ENCODE peak calls at places on chromosome 13, in ten cellular contexts. I is CD8-positive, alpha-beta T cell; S is ovary; P is mesenteric fat pad; C is NCI-H1105 treated with DMSO at 0.1 percent for 48 hours; Q is germinal center; K is AG04450; E is Karpas-422; A is hypothalamus; W is upper lobe of right lung. O is an unnamed sample.

GRCh38 chr13:26074706-26075105 is 22.9 kb upstream of the SHISA2 start:
- DNase-seq in I (no peak), S (no peak), P (no peak), C (no peak), Q (no peak), K (no peak), E (no peak), A (no peak), W (no peak), O (no peak)

GRCh38 chr13:49681837-49682236 is 9.4 kb downstream of the EBPL start:
- DNase-seq in I (no peak), S (no peak), P (no peak), C (peak), Q (no peak), K (no peak), E (no peak), A (no peak), W (no peak), O (no peak)

GRCh38 chr13:22883262-22883840 is 297.4 kb upstream of the SGCG start:
- DNase-seq in I (no peak), S (no peak), P (no peak), C (no peak), Q (no peak), K (no peak), E (peak), A (no peak), W (no peak), O (peak)

GRCh38 chr13:59837101-59837500 is 326.6 kb downstream of the DIAPH3 start:
- DNase-seq in I (no peak), S (no peak), P (no peak), C (no peak), Q (no peak), K (no peak), E (no peak), A (no peak), W (no peak), O (no peak)

GRCh38 chr13:101512650-101513049 is 60.2 kb downstream of the ITGBL1 start:
- DNase-seq in I (no peak), S (no peak), P (no peak), C (no peak), Q (no peak), K (no peak), E (no peak), A (no peak), W (no peak), O (no peak)

GRCh38 chr13:86383561-86383960 is 584.3 kb upstream of the SLITRK6 start:
- DNase-seq in I (no peak), S (no peak), P (no peak), C (peak), Q (no peak), K (no peak), E (no peak), A (no peak), W (no peak), O (no peak)

GRCh38 chr13:37364024-37364423 is 234.5 kb downstream of the POSTN start:
- DNase-seq in I (no peak), S (no peak), P (no peak), C (no peak), Q (no peak), K (no peak), E (no peak), A (no peak), W (no peak), O (no peak)

GRCh38 chr13:91348906-91349435 is 1.5 kb downstream of the MIR17HG start:
- DNase-seq in I (peak), S (peak), P (peak), C (peak), Q (peak), K (peak), E (peak), A (peak), W (peak), O (peak)

GRCh38 chr13:112451512-112452379 is 75.6 kb downstream of the SPACA7 start:
- DNase-seq in I (no peak), S (no peak), P (peak), C (no peak), Q (no peak), K (no peak), E (no peak), A (no peak), W (no peak), O (no peak)

GRCh38 chr13:98246538-98247172 is 69.6 kb upstream of the RNF113B start:
- DNase-seq in I (no peak), S (no peak), P (no peak), C (no peak), Q (no peak), K (no peak), E (no peak), A (no peak), W (no peak), O (no peak)

GRCh38 chr13:29570058-29570654 is 25.3 kb downstream of the SLC7A1 start:
- DNase-seq in I (no peak), S (no peak), P (no peak), C (no peak), Q (no peak), K (no peak), E (no peak), A (no peak), W (no peak), O (no peak)